ENCODE peak calls at places on chromosomes 6 and 20, in five cellular contexts. One of them, this sample, is unnamed.

GRCh38 chr6:43478008-43478372 is 620 bp downstream of the TJAP1 start:
- DNase-seq in left ventricle myocardium inferior: no peak
- DNase-seq in HS-5: no peak
- DNase-seq in posterior cingulate gyrus: no peak
- DNase-seq in activated T-cell treated with anti-CD3 and anti-CD28 coated beads, Interleukin-2, amount 50 U/mL, for 1 hour: no peak
- DNase-seq in this sample: no peak

GRCh38 chr6:36977470-36977941 is 8.5 kb downstream of the MTCH1 start:
- DNase-seq in HS-5: no peak
- DNase-seq in left ventricle myocardium inferior: no peak
- DNase-seq in activated T-cell treated with anti-CD3 and anti-CD28 coated beads, Interleukin-2, amount 50 U/mL, for 1 hour: no peak
- DNase-seq in posterior cingulate gyrus: no peak
- DNase-seq in this sample: no peak

GRCh38 chr6:134187751-134188150 is 130.2 kb downstream of the SGK1 start:
- DNase-seq in activated T-cell treated with anti-CD3 and anti-CD28 coated beads, Interleukin-2, amount 50 U/mL, for 1 hour: no peak
- DNase-seq in left ventricle myocardium inferior: no peak
- DNase-seq in posterior cingulate gyrus: no peak
- DNase-seq in HS-5: no peak
- DNase-seq in this sample: no peak

GRCh38 chr20:41394931-41395668 is 28.5 kb upstream of the EMILIN3 start:
- DNase-seq in posterior cingulate gyrus: no peak
- DNase-seq in activated T-cell treated with anti-CD3 and anti-CD28 coated beads, Interleukin-2, amount 50 U/mL, for 1 hour: no peak
- DNase-seq in left ventricle myocardium inferior: peak
- DNase-seq in HS-5: no peak
- DNase-seq in this sample: no peak

GRCh38 chr6:3427740-3428085 is 29.1 kb downstream of the SLC22A23 start:
- DNase-seq in left ventricle myocardium inferior: peak
- DNase-seq in posterior cingulate gyrus: no peak
- DNase-seq in activated T-cell treated with anti-CD3 and anti-CD28 coated beads, Interleukin-2, amount 50 U/mL, for 1 hour: no peak
- DNase-seq in HS-5: no peak
- DNase-seq in this sample: no peak

GRCh38 chr6:72418495-72418894 is 203.4 kb upstream of the KCNQ5 start:
- DNase-seq in left ventricle myocardium inferior: no peak
- DNase-seq in HS-5: peak
- DNase-seq in posterior cingulate gyrus: no peak
- DNase-seq in activated T-cell treated with anti-CD3 and anti-CD28 coated beads, Interleukin-2, amount 50 U/mL, for 1 hour: no peak
- DNase-seq in this sample: peak

GRCh38 chr20:25254986-25255680 is 7.2 kb downstream of the PYGB start:
- DNase-seq in activated T-cell treated with anti-CD3 and anti-CD28 coated beads, Interleukin-2, amount 50 U/mL, for 1 hour: peak
- DNase-seq in HS-5: no peak
- DNase-seq in left ventricle myocardium inferior: peak
- DNase-seq in posterior cingulate gyrus: peak
- DNase-seq in this sample: no peak

GRCh38 chr6:41634657-41635056 is 3.6 kb upstream of the MDFI start:
- DNase-seq in left ventricle myocardium inferior: no peak
- DNase-seq in posterior cingulate gyrus: no peak
- DNase-seq in HS-5: no peak
- DNase-seq in activated T-cell treated with anti-CD3 and anti-CD28 coated beads, Interleukin-2, amount 50 U/mL, for 1 hour: no peak
- DNase-seq in this sample: peak

GRCh38 chr6:144338951-144339681 is 54.0 kb downstream of the UTRN start:
- DNase-seq in posterior cingulate gyrus: no peak
- DNase-seq in activated T-cell treated with anti-CD3 and anti-CD28 coated beads, Interleukin-2, amount 50 U/mL, for 1 hour: no peak
- DNase-seq in left ventricle myocardium inferior: no peak
- DNase-seq in HS-5: no peak
- DNase-seq in this sample: no peak

GRCh38 chr20:20520776-20521175 is 152.9 kb downstream of the INSM1 start:
- DNase-seq in HS-5: peak
- DNase-seq in posterior cingulate gyrus: no peak
- DNase-seq in left ventricle myocardium inferior: no peak
- DNase-seq in activated T-cell treated with anti-CD3 and anti-CD28 coated beads, Interleukin-2, amount 50 U/mL, for 1 hour: no peak
- DNase-seq in this sample: no peak

GRCh38 chr6:119523546-119523945 is 174.0 kb upstream of the MAN1A1 start:
- DNase-seq in HS-5: no peak
- DNase-seq in left ventricle myocardium inferior: no peak
- DNase-seq in activated T-cell treated with anti-CD3 and anti-CD28 coated beads, Interleukin-2, amount 50 U/mL, for 1 hour: no peak
- DNase-seq in posterior cingulate gyrus: no peak
- DNase-seq in this sample: no peak

GRCh38 chr6:34196833-34197195 is 39.9 kb upstream of the HMGA1 start:
- DNase-seq in HS-5: no peak
- DNase-seq in left ventricle myocardium inferior: no peak
- DNase-seq in posterior cingulate gyrus: no peak
- DNase-seq in activated T-cell treated with anti-CD3 and anti-CD28 coated beads, Interleukin-2, amount 50 U/mL, for 1 hour: no peak
- DNase-seq in this sample: peak

GRCh38 chr20:40506567-40506966 is 182.5 kb downstream of the MAFB start:
- DNase-seq in posterior cingulate gyrus: peak
- DNase-seq in HS-5: peak
- DNase-seq in left ventricle myocardium inferior: peak
- DNase-seq in activated T-cell treated with anti-CD3 and anti-CD28 coated beads, Interleukin-2, amount 50 U/mL, for 1 hour: no peak
- DNase-seq in this sample: peak

GRCh38 chr6:89580997-89581666 is 57.4 kb downstream of the LYRM2 start:
- DNase-seq in posterior cingulate gyrus: no peak
- DNase-seq in HS-5: no peak
- DNase-seq in left ventricle myocardium inferior: no peak
- DNase-seq in activated T-cell treated with anti-CD3 and anti-CD28 coated beads, Interleukin-2, amount 50 U/mL, for 1 hour: no peak
- DNase-seq in this sample: no peak

GRCh38 chr6:7153807-7154206 is 46.0 kb downstream of the RREB1 start:
- DNase-seq in left ventricle myocardium inferior: no peak
- DNase-seq in activated T-cell treated with anti-CD3 and anti-CD28 coated beads, Interleukin-2, amount 50 U/mL, for 1 hour: no peak
- DNase-seq in HS-5: no peak
- DNase-seq in posterior cingulate gyrus: no peak
- DNase-seq in this sample: no peak

GRCh38 chr20:61923371-61924166 is 142.1 kb downstream of the TAF4 start:
- DNase-seq in posterior cingulate gyrus: no peak
- DNase-seq in left ventricle myocardium inferior: no peak
- DNase-seq in HS-5: no peak
- DNase-seq in activated T-cell treated with anti-CD3 and anti-CD28 coated beads, Interleukin-2, amount 50 U/mL, for 1 hour: no peak
- DNase-seq in this sample: no peak

GRCh38 chr6:12182676-12183075 is 107.5 kb upstream of the EDN1 start:
- DNase-seq in posterior cingulate gyrus: no peak
- DNase-seq in left ventricle myocardium inferior: no peak
- DNase-seq in activated T-cell treated with anti-CD3 and anti-CD28 coated beads, Interleukin-2, amount 50 U/mL, for 1 hour: no peak
- DNase-seq in HS-5: no peak
- DNase-seq in this sample: no peak

GRCh38 chr20:58883243-58883691 is 30.8 kb downstream of the GNAS start:
- DNase-seq in left ventricle myocardium inferior: no peak
- DNase-seq in HS-5: no peak
- DNase-seq in posterior cingulate gyrus: no peak
- DNase-seq in activated T-cell treated with anti-CD3 and anti-CD28 coated beads, Interleukin-2, amount 50 U/mL, for 1 hour: no peak
- DNase-seq in this sample: no peak

GRCh38 chr20:19308151-19308550 is 95.7 kb downstream of the SLC24A3 start:
- DNase-seq in HS-5: no peak
- DNase-seq in left ventricle myocardium inferior: no peak
- DNase-seq in posterior cingulate gyrus: no peak
- DNase-seq in activated T-cell treated with anti-CD3 and anti-CD28 coated beads, Interleukin-2, amount 50 U/mL, for 1 hour: no peak
- DNase-seq in this sample: no peak

GRCh38 chr6:26175033-26175427 is 87.8 kb downstream of the HFE start:
- DNase-seq in posterior cingulate gyrus: no peak
- DNase-seq in activated T-cell treated with anti-CD3 and anti-CD28 coated beads, Interleukin-2, amount 50 U/mL, for 1 hour: no peak
- DNase-seq in HS-5: no peak
- DNase-seq in left ventricle myocardium inferior: no peak
- DNase-seq in this sample: no peak

GRCh38 chr6:135182120-135182992 is 1.2 kb downstream of the MYB start:
- DNase-seq in activated T-cell treated with anti-CD3 and anti-CD28 coated beads, Interleukin-2, amount 50 U/mL, for 1 hour: peak
- DNase-seq in left ventricle myocardium inferior: no peak
- DNase-seq in posterior cingulate gyrus: no peak
- DNase-seq in HS-5: no peak
- DNase-seq in this sample: no peak

GRCh38 chr6:131765081-131765852 is 42.6 kb upstream of the ENPP1 start:
- DNase-seq in left ventricle myocardium inferior: no peak
- DNase-seq in activated T-cell treated with anti-CD3 and anti-CD28 coated beads, Interleukin-2, amount 50 U/mL, for 1 hour: no peak
- DNase-seq in HS-5: no peak
- DNase-seq in posterior cingulate gyrus: no peak
- DNase-seq in this sample: peak

GRCh38 chr6:92893741-92894140 is 525.6 kb downstream of the EPHA7 start:
- DNase-seq in activated T-cell treated with anti-CD3 and anti-CD28 coated beads, Interleukin-2, amount 50 U/mL, for 1 hour: no peak
- DNase-seq in HS-5: no peak
- DNase-seq in left ventricle myocardium inferior: no peak
- DNase-seq in posterior cingulate gyrus: no peak
- DNase-seq in this sample: no peak

GRCh38 chr6:16576391-16577368 is 184.6 kb downstream of the ATXN1 start:
- DNase-seq in HS-5: no peak
- DNase-seq in activated T-cell treated with anti-CD3 and anti-CD28 coated beads, Interleukin-2, amount 50 U/mL, for 1 hour: no peak
- DNase-seq in left ventricle myocardium inferior: no peak
- DNase-seq in posterior cingulate gyrus: no peak
- DNase-seq in this sample: peak

GRCh38 chr20:61976650-61977332 is 88.9 kb downstream of the TAF4 start:
- DNase-seq in HS-5: no peak
- DNase-seq in activated T-cell treated with anti-CD3 and anti-CD28 coated beads, Interleukin-2, amount 50 U/mL, for 1 hour: no peak
- DNase-seq in posterior cingulate gyrus: no peak
- DNase-seq in left ventricle myocardium inferior: no peak
- DNase-seq in this sample: no peak

GRCh38 chr6:118893882-118894424 is at the start of gene ASF1A:
- DNase-seq in left ventricle myocardium inferior: peak
- DNase-seq in HS-5: peak
- DNase-seq in activated T-cell treated with anti-CD3 and anti-CD28 coated beads, Interleukin-2, amount 50 U/mL, for 1 hour: peak
- DNase-seq in posterior cingulate gyrus: peak
- DNase-seq in this sample: peak

GRCh38 chr20:63972312-63973159 is 2.8 kb upstream of the ZNF512B start:
- DNase-seq in HS-5: no peak
- DNase-seq in left ventricle myocardium inferior: peak
- DNase-seq in activated T-cell treated with anti-CD3 and anti-CD28 coated beads, Interleukin-2, amount 50 U/mL, for 1 hour: no peak
- DNase-seq in posterior cingulate gyrus: no peak
- DNase-seq in this sample: no peak

GRCh38 chr20:25744261-25744660 is 47.6 kb upstream of the ZNF337 start:
- DNase-seq in HS-5: no peak
- DNase-seq in activated T-cell treated with anti-CD3 and anti-CD28 coated beads, Interleukin-2, amount 50 U/mL, for 1 hour: no peak
- DNase-seq in left ventricle myocardium inferior: no peak
- DNase-seq in posterior cingulate gyrus: no peak
- DNase-seq in this sample: no peak

GRCh38 chr20:32365560-32365959 is 7.4 kb downstream of the ASXL1 start:
- DNase-seq in HS-5: no peak
- DNase-seq in posterior cingulate gyrus: no peak
- DNase-seq in left ventricle myocardium inferior: no peak
- DNase-seq in activated T-cell treated with anti-CD3 and anti-CD28 coated beads, Interleukin-2, amount 50 U/mL, for 1 hour: no peak
- DNase-seq in this sample: no peak

GRCh38 chr20:62952373-62953166 is at the start of gene SLC17A9:
- DNase-seq in activated T-cell treated with anti-CD3 and anti-CD28 coated beads, Interleukin-2, amount 50 U/mL, for 1 hour: peak
- DNase-seq in HS-5: no peak
- DNase-seq in left ventricle myocardium inferior: peak
- DNase-seq in posterior cingulate gyrus: peak
- DNase-seq in this sample: no peak

GRCh38 chr6:5339757-5340156 is 78.4 kb downstream of the FARS2 start:
- DNase-seq in HS-5: no peak
- DNase-seq in activated T-cell treated with anti-CD3 and anti-CD28 coated beads, Interleukin-2, amount 50 U/mL, for 1 hour: no peak
- DNase-seq in left ventricle myocardium inferior: no peak
- DNase-seq in posterior cingulate gyrus: no peak
- DNase-seq in this sample: no peak

GRCh38 chr6:30687659-30688431 is 1.4 kb upstream of the PPP1R18 start:
- DNase-seq in HS-5: no peak
- DNase-seq in posterior cingulate gyrus: no peak
- DNase-seq in activated T-cell treated with anti-CD3 and anti-CD28 coated beads, Interleukin-2, amount 50 U/mL, for 1 hour: no peak
- DNase-seq in left ventricle myocardium inferior: peak
- DNase-seq in this sample: peak

GRCh38 chr20:3871549-3872265 is 17.5 kb upstream of the PANK2 start:
- DNase-seq in activated T-cell treated with anti-CD3 and anti-CD28 coated beads, Interleukin-2, amount 50 U/mL, for 1 hour: no peak
- DNase-seq in HS-5: no peak
- DNase-seq in posterior cingulate gyrus: no peak
- DNase-seq in left ventricle myocardium inferior: no peak
- DNase-seq in this sample: no peak

GRCh38 chr20:41359541-41360011 is 7.0 kb downstream of the EMILIN3 start:
- DNase-seq in activated T-cell treated with anti-CD3 and anti-CD28 coated beads, Interleukin-2, amount 50 U/mL, for 1 hour: no peak
- DNase-seq in left ventricle myocardium inferior: peak
- DNase-seq in posterior cingulate gyrus: no peak
- DNase-seq in HS-5: no peak
- DNase-seq in this sample: no peak

GRCh38 chr6:14706378-14706929 is 539.4 kb upstream of the JARID2 start:
- DNase-seq in HS-5: peak
- DNase-seq in left ventricle myocardium inferior: peak
- DNase-seq in activated T-cell treated with anti-CD3 and anti-CD28 coated beads, Interleukin-2, amount 50 U/mL, for 1 hour: no peak
- DNase-seq in posterior cingulate gyrus: no peak
- DNase-seq in this sample: peak

GRCh38 chr6:2855061-2855519 is 13.4 kb upstream of the SERPINB1 start:
- DNase-seq in left ventricle myocardium inferior: no peak
- DNase-seq in activated T-cell treated with anti-CD3 and anti-CD28 coated beads, Interleukin-2, amount 50 U/mL, for 1 hour: no peak
- DNase-seq in HS-5: no peak
- DNase-seq in posterior cingulate gyrus: no peak
- DNase-seq in this sample: no peak

GRCh38 chr6:111487656-111488055 is 4.6 kb upstream of the REV3L start:
- DNase-seq in activated T-cell treated with anti-CD3 and anti-CD28 coated beads, Interleukin-2, amount 50 U/mL, for 1 hour: no peak
- DNase-seq in left ventricle myocardium inferior: no peak
- DNase-seq in posterior cingulate gyrus: no peak
- DNase-seq in HS-5: no peak
- DNase-seq in this sample: no peak

GRCh38 chr6:104705916-104706442 is 153.7 kb downstream of the HACE1 start:
- DNase-seq in activated T-cell treated with anti-CD3 and anti-CD28 coated beads, Interleukin-2, amount 50 U/mL, for 1 hour: no peak
- DNase-seq in HS-5: no peak
- DNase-seq in posterior cingulate gyrus: no peak
- DNase-seq in left ventricle myocardium inferior: no peak
- DNase-seq in this sample: no peak

GRCh38 chr6:20364327-20364726 is 37.4 kb upstream of the E2F3 start:
- DNase-seq in posterior cingulate gyrus: no peak
- DNase-seq in left ventricle myocardium inferior: no peak
- DNase-seq in activated T-cell treated with anti-CD3 and anti-CD28 coated beads, Interleukin-2, amount 50 U/mL, for 1 hour: no peak
- DNase-seq in HS-5: no peak
- DNase-seq in this sample: no peak

This sample was measured in H4.